ENCODE peak calls at places on chromosomes 3 and 15, in six cellular contexts. M, Z, T, U, E and J are unnamed samples.

GRCh38 chr3:9600597-9600996 is 47.0 kb upstream of the LHFPL4 start:
- DNase-seq in M (no peak), Z (peak), E (no peak), U (no peak), T (peak), J (peak)

GRCh38 chr3:49813497-49814174 is at the start of gene UBA7:
- DNase-seq in Z (peak), E (peak), T (peak), M (no peak), U (no peak), J (peak)

GRCh38 chr3:14148041-14148985 is 23.5 kb downstream of the TMEM43 start:
- DNase-seq in T (no peak), U (peak), Z (no peak), M (no peak), E (no peak), J (no peak)

GRCh38 chr15:96619171-96619570 is 288.7 kb downstream of the NR2F2 start:
- DNase-seq in T (no peak), M (no peak), U (no peak), Z (no peak), E (no peak), J (no peak)

GRCh38 chr15:69548771-69549170 is 96.2 kb downstream of the RPLP1 start:
- DNase-seq in U (no peak), Z (no peak), T (no peak), E (no peak), M (no peak), J (no peak)

GRCh38 chr15:88994286-88994685 is 81.1 kb upstream of the MFGE8 start:
- DNase-seq in Z (peak), U (no peak), T (no peak), M (no peak), E (no peak), J (peak)

GRCh38 chr3:71983694-71984093 is 198.7 kb upstream of the PROK2 start:
- DNase-seq in U (no peak), E (no peak), T (no peak), M (no peak), Z (no peak), J (no peak)

GRCh38 chr3:172595648-172596393 is 72.6 kb upstream of the TNFSF10 start:
- DNase-seq in T (no peak), E (peak), M (peak), Z (peak), U (no peak), J (peak)

GRCh38 chr3:8301977-8302589 is 199.5 kb upstream of the LMCD1 start:
- DNase-seq in T (no peak), E (peak), U (no peak), Z (peak), M (no peak), J (peak)

GRCh38 chr3:188918086-188918485 is 253.7 kb upstream of the TPRG1 start:
- DNase-seq in U (no peak), E (peak), M (no peak), Z (peak), T (no peak), J (no peak)

GRCh38 chr15:39556461-39556860 is 24.4 kb upstream of the THBS1 start:
- DNase-seq in Z (no peak), T (no peak), E (peak), U (no peak), M (no peak), J (peak)

GRCh38 chr3:9035473-9035872 is 72.2 kb upstream of the RAD18 start:
- DNase-seq in E (no peak), U (no peak), Z (no peak), T (no peak), M (no peak), J (no peak)

GRCh38 chr3:197000211-197000610 is 29.4 kb downstream of the MELTF start:
- DNase-seq in E (peak), Z (peak), U (peak), T (no peak), M (no peak), J (peak)

GRCh38 chr3:196661400-196661799 is 21.9 kb downstream of the NRROS start:
- DNase-seq in Z (no peak), E (no peak), U (no peak), T (no peak), M (no peak), J (no peak)

GRCh38 chr3:177694316-177694715 is 497.0 kb upstream of the TBL1XR1 start:
- DNase-seq in U (no peak), M (no peak), E (peak), Z (peak), T (no peak), J (no peak)

GRCh38 chr15:63948436-63948835 is 97.8 kb downstream of the DAPK2 start:
- DNase-seq in U (peak), M (no peak), Z (no peak), E (no peak), T (no peak), J (no peak)

GRCh38 chr15:64883097-64883581 is 28.6 kb upstream of the ANKDD1A start:
- DNase-seq in E (peak), Z (peak), U (no peak), T (no peak), M (no peak), J (peak)

GRCh38 chr3:101117473-101117872 is 124.3 kb upstream of the ABI3BP start:
- DNase-seq in Z (no peak), E (no peak), M (no peak), U (no peak), T (no peak), J (no peak)

GRCh38 chr3:66053009-66053782 is 14.5 kb upstream of the MAGI1 start:
- DNase-seq in U (no peak), E (no peak), M (no peak), Z (peak), T (peak), J (no peak)

GRCh38 chr15:80260566-80260965 is 8.6 kb upstream of the CTXND1 start:
- DNase-seq in M (no peak), E (no peak), U (no peak), T (no peak), Z (no peak), J (no peak)

GRCh38 chr15:43465105-43465504 is 27.9 kb downstream of the TP53BP1 start:
- DNase-seq in Z (peak), U (no peak), T (no peak), M (no peak), E (peak), J (peak)

GRCh38 chr3:8660271-8660731 is 15.7 kb upstream of the SSUH2 start:
- DNase-seq in E (peak), U (no peak), M (no peak), Z (peak), T (no peak), J (no peak)

GRCh38 chr3:117887031-117887430 is 1147.6 kb downstream of the IGSF11 start:
- DNase-seq in E (no peak), T (no peak), U (no peak), Z (no peak), M (no peak), J (no peak)

GRCh38 chr3:192929755-192930491 is 12.3 kb upstream of the MB21D2 start:
- DNase-seq in Z (peak), E (no peak), T (no peak), M (no peak), U (no peak), J (no peak)

GRCh38 chr3:147393261-147393964 is 12.9 kb downstream of the ZIC4 start:
- DNase-seq in U (peak), E (no peak), M (no peak), Z (no peak), T (no peak), J (no peak)

GRCh38 chr3:42161050-42161935 is 70.1 kb downstream of the TRAK1 start:
- DNase-seq in E (peak), Z (peak), M (no peak), U (no peak), T (no peak), J (no peak)

GRCh38 chr15:46848704-46849103 is 868.6 kb upstream of the SEMA6D start:
- DNase-seq in E (peak), Z (peak), T (no peak), M (no peak), U (no peak), J (peak)

DNA sequence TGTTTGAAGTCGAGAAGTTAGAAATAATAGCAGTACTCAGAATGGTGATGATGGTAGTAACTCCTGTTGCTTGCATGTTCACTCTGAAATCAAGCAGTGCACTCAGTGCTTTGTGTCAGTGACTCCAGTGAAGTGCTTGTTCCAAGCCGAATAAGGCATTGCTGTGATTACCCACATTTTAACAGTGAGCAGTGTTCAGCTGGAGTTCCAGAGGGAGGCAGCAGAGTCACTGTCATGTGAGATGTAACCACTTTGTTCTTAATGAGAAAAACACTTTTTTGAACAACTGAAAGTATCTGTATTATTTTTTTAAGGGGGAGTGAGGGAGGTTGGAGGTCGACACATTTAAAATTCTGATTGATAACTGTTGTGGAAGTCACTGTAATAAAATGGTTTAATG is 3.7 kb downstream of the MDFIC2 start:
- DNase-seq in E (peak), T (no peak), U (peak), Z (peak), M (no peak), J (peak)
- TF ChIP-seq CTCF in E (peak), T (no peak), U (peak), Z (no peak), M (no peak), J (peak)

DNA sequence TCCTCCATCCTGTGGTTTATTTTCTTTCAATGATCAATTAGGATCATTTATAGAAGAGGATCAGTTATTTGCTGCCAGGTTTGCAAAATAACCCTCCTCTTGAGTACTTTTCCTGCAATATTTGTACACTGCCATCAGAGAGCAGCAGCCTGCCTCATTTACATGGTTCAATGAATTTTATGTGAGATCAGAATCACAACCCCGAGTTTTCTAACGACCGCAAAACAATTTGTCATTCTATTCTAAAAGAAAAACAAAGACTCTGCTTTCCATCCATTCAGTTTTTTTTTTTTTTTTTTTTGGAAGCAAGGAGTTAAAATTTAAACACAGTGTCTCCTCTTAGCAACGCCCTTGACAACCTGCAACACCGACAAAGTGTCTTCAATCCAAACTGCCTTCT is 146.9 kb downstream of the RAB11A start:
- DNase-seq in M (no peak), T (no peak), Z (no peak), E (no peak), U (no peak), J (no peak)
- TF ChIP-seq CTCF in M (no peak), T (no peak), Z (no peak), E (no peak), U (no peak), J (no peak)

DNA sequence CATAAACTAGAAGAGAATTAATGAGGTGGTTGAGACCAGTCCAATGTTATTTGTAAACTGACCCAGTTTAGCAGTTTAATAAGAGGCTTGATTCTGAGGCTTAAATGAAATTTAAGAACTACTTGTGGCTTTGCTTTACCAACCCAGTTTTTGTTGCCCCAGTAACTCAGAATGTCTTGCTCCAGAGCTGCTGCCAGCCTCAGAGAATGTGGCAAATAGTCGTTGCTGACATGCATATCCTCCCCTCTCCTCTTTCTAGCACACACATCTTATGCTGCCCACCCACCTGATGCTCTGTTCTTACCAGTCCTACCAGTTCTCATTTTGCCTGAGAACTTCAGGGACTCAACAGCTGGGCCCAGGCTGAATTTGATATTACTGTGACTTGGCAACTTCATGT is 92.4 kb upstream of the TSC22D2 start:
- DNase-seq in U (no peak), M (no peak), Z (no peak), T (no peak), E (no peak), J (no peak)
- TF ChIP-seq CTCF in U (no peak), M (no peak), Z (no peak), T (no peak), E (no peak), J (no peak)

DNA sequence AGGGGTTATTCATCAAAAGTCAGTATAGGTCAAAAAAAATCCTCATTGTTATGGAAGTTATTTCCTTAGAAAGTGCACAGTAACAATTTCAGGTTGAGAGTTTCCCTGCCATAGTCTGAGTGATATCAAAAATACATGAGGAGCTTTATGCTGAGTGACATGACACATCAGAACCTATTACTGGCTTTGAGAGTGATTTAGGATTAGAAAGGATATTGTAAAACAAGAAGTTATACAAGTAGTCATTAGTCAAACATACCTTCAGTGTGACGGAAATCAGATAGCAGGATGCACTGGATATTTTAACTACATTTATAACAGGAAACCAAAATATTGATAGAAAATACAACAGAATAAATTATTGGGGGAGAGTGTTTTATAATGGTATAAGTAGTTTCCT is 471.1 kb downstream of the VGLL3 start:
- DNase-seq in M (no peak), E (no peak), U (no peak), T (no peak), Z (no peak), J (no peak)
- TF ChIP-seq CTCF in M (no peak), E (no peak), U (no peak), T (no peak), Z (no peak), J (no peak)

GRCh38 chr3:146218880-146219866 is 31.7 kb downstream of the PLSCR4 start:
- DNase-seq in T (no peak), Z (peak), M (peak), E (peak), U (no peak), J (peak)
- TF ChIP-seq CTCF in T (peak), Z (peak), M (peak), E (peak), U (peak), J (peak)